ENCODE peak calls at places on chromosomes 5 and 9, in nine cellular contexts. One of them, this sample, is unnamed.

GRCh38 chr5:173925449-173926071 is 37.4 kb downstream of the CPEB4 start:
- DNase-seq in GM23248: peak; percentile 74
- DNase-seq in GM23338: peak; percentile 64
- DNase-seq in HCT116: peak; percentile 38
- DNase-seq in SK-N-SH: no peak
- DNase-seq in neural progenitor cell: peak; percentile 55
- DNase-seq in hepatocyte: peak; percentile 36
- DNase-seq in OCI-LY7: peak; percentile 72
- DNase-seq in PC-3: peak; percentile 72
- DNase-seq in this sample: peak; percentile 79

GRCh38 chr5:161409471-161409870 is 137.1 kb downstream of the GABRB2 start:
- DNase-seq in GM23248: no peak
- DNase-seq in GM23338: no peak
- DNase-seq in HCT116: no peak
- DNase-seq in SK-N-SH: no peak
- DNase-seq in neural progenitor cell: no peak
- DNase-seq in hepatocyte: no peak
- DNase-seq in OCI-LY7: no peak
- DNase-seq in PC-3: no peak
- DNase-seq in this sample: no peak

GRCh38 chr9:19787672-19788071 is 1.2 kb downstream of the SLC24A2 start:
- DNase-seq in GM23248: no peak
- DNase-seq in GM23338: no peak
- DNase-seq in HCT116: no peak
- DNase-seq in SK-N-SH: no peak
- DNase-seq in neural progenitor cell: no peak
- DNase-seq in hepatocyte: no peak
- DNase-seq in OCI-LY7: no peak
- DNase-seq in PC-3: no peak
- DNase-seq in this sample: no peak

GRCh38 chr5:137075163-137075970 is 423.8 kb downstream of the SPOCK1 start:
- DNase-seq in GM23248: peak; percentile 38
- DNase-seq in GM23338: peak; percentile 94
- DNase-seq in HCT116: peak; percentile 69
- DNase-seq in SK-N-SH: peak; percentile 77
- DNase-seq in neural progenitor cell: peak; percentile 85
- DNase-seq in hepatocyte: peak; percentile 90
- DNase-seq in OCI-LY7: peak; percentile 85
- DNase-seq in PC-3: peak; percentile 84
- DNase-seq in this sample: peak; percentile 37

GRCh38 chr9:133889498-133890301 is 102.4 kb downstream of the VAV2 start:
- DNase-seq in GM23248: peak; percentile 49
- DNase-seq in GM23338: no peak
- DNase-seq in HCT116: no peak
- DNase-seq in SK-N-SH: no peak
- DNase-seq in neural progenitor cell: no peak
- DNase-seq in hepatocyte: no peak
- DNase-seq in OCI-LY7: no peak
- DNase-seq in PC-3: peak; percentile 47
- DNase-seq in this sample: no peak

GRCh38 chr5:139708877-139709586 is 60.9 kb downstream of the CXXC5 start:
- DNase-seq in GM23248: peak; percentile 93
- DNase-seq in GM23338: peak; percentile 91
- DNase-seq in HCT116: no peak
- DNase-seq in SK-N-SH: peak; percentile 94
- DNase-seq in neural progenitor cell: peak; percentile 84
- DNase-seq in hepatocyte: peak; percentile 79
- DNase-seq in OCI-LY7: no peak
- DNase-seq in PC-3: no peak
- DNase-seq in this sample: no peak

GRCh38 chr5:179231309-179231708 is 114.0 kb downstream of the ADAMTS2 start:
- DNase-seq in GM23248: no peak
- DNase-seq in GM23338: no peak
- DNase-seq in HCT116: no peak
- DNase-seq in SK-N-SH: no peak
- DNase-seq in neural progenitor cell: no peak
- DNase-seq in hepatocyte: no peak
- DNase-seq in OCI-LY7: no peak
- DNase-seq in PC-3: no peak
- DNase-seq in this sample: no peak

GRCh38 chr9:113508111-113508749 is 44.7 kb downstream of the RGS3 start:
- DNase-seq in GM23248: no peak
- DNase-seq in GM23338: peak; percentile 56
- DNase-seq in HCT116: peak; percentile 4
- DNase-seq in SK-N-SH: no peak
- DNase-seq in neural progenitor cell: no peak
- DNase-seq in hepatocyte: peak; percentile 43
- DNase-seq in OCI-LY7: no peak
- DNase-seq in PC-3: peak; percentile 32
- DNase-seq in this sample: no peak

GRCh38 chr9:89422151-89422918 is 75.6 kb downstream of the SEMA4D start:
- DNase-seq in GM23248: peak; percentile 65
- DNase-seq in GM23338: no peak
- DNase-seq in HCT116: no peak
- DNase-seq in SK-N-SH: no peak
- DNase-seq in neural progenitor cell: no peak
- DNase-seq in hepatocyte: no peak
- DNase-seq in OCI-LY7: no peak
- DNase-seq in PC-3: peak; percentile 15
- DNase-seq in this sample: no peak

GRCh38 chr9:77170991-77171699 is 6.2 kb upstream of the VPS13A start:
- DNase-seq in GM23248: no peak
- DNase-seq in GM23338: no peak
- DNase-seq in HCT116: no peak
- DNase-seq in SK-N-SH: no peak
- DNase-seq in neural progenitor cell: no peak
- DNase-seq in hepatocyte: peak; percentile 7
- DNase-seq in OCI-LY7: no peak
- DNase-seq in PC-3: no peak
- DNase-seq in this sample: no peak

GRCh38 chr5:12272389-12272788 is 368.1 kb upstream of the CTNND2 start:
- DNase-seq in GM23248: no peak
- DNase-seq in GM23338: peak; percentile 85
- DNase-seq in HCT116: no peak
- DNase-seq in SK-N-SH: no peak
- DNase-seq in neural progenitor cell: peak; percentile 59
- DNase-seq in hepatocyte: peak; percentile 8
- DNase-seq in OCI-LY7: no peak
- DNase-seq in PC-3: peak; percentile 64
- DNase-seq in this sample: no peak

GRCh38 chr5:169168288-169168687 is 132.7 kb downstream of the SLIT3 start:
- DNase-seq in GM23248: no peak
- DNase-seq in GM23338: no peak
- DNase-seq in HCT116: no peak
- DNase-seq in SK-N-SH: no peak
- DNase-seq in neural progenitor cell: no peak
- DNase-seq in hepatocyte: no peak
- DNase-seq in OCI-LY7: no peak
- DNase-seq in PC-3: no peak
- DNase-seq in this sample: no peak
- TF ChIP-seq EZH2phosphoT487 in GM23248: no peak
- TF ChIP-seq EZH2phosphoT487 in GM23338: no peak
- TF ChIP-seq EZH2phosphoT487 in HCT116: no peak
- TF ChIP-seq EZH2phosphoT487 in SK-N-SH: no peak
- TF ChIP-seq EZH2phosphoT487 in neural progenitor cell: no peak
- TF ChIP-seq EZH2phosphoT487 in hepatocyte: no peak
- TF ChIP-seq EZH2phosphoT487 in OCI-LY7: no peak
- TF ChIP-seq EZH2phosphoT487 in PC-3: no peak
- TF ChIP-seq EZH2phosphoT487 in this sample: no peak

GRCh38 chr9:94772654-94773303 is 46.3 kb downstream of the AOPEP start:
- DNase-seq in GM23248: peak; percentile 27
- DNase-seq in GM23338: no peak
- DNase-seq in HCT116: no peak
- DNase-seq in SK-N-SH: peak; percentile 42
- DNase-seq in neural progenitor cell: no peak
- DNase-seq in hepatocyte: peak; percentile 63
- DNase-seq in OCI-LY7: no peak
- DNase-seq in PC-3: no peak
- DNase-seq in this sample: no peak
- TF ChIP-seq EZH2phosphoT487 in GM23248: no peak
- TF ChIP-seq EZH2phosphoT487 in GM23338: no peak
- TF ChIP-seq EZH2phosphoT487 in HCT116: no peak
- TF ChIP-seq EZH2phosphoT487 in SK-N-SH: no peak
- TF ChIP-seq EZH2phosphoT487 in neural progenitor cell: no peak
- TF ChIP-seq EZH2phosphoT487 in hepatocyte: no peak
- TF ChIP-seq EZH2phosphoT487 in OCI-LY7: no peak
- TF ChIP-seq EZH2phosphoT487 in PC-3: no peak
- TF ChIP-seq EZH2phosphoT487 in this sample: no peak

GRCh38 chr5:82817897-82818676 is 259.1 kb downstream of the TMEM167A start:
- DNase-seq in GM23248: no peak
- DNase-seq in GM23338: no peak
- DNase-seq in HCT116: no peak
- DNase-seq in SK-N-SH: no peak
- DNase-seq in neural progenitor cell: no peak
- DNase-seq in hepatocyte: no peak
- DNase-seq in OCI-LY7: no peak
- DNase-seq in PC-3: no peak
- DNase-seq in this sample: no peak

GRCh38 chr5:82820958-82821880 is 256.0 kb downstream of the TMEM167A start:
- DNase-seq in GM23248: no peak
- DNase-seq in GM23338: no peak
- DNase-seq in HCT116: no peak
- DNase-seq in SK-N-SH: no peak
- DNase-seq in neural progenitor cell: peak; percentile 4
- DNase-seq in hepatocyte: no peak
- DNase-seq in OCI-LY7: no peak
- DNase-seq in PC-3: no peak
- DNase-seq in this sample: peak; percentile 85

GRCh38 chr5:82820188-82820587 is 257.0 kb downstream of the TMEM167A start:
- DNase-seq in GM23248: peak; percentile 22
- DNase-seq in GM23338: no peak
- DNase-seq in HCT116: no peak
- DNase-seq in SK-N-SH: no peak
- DNase-seq in neural progenitor cell: no peak
- DNase-seq in hepatocyte: no peak
- DNase-seq in OCI-LY7: no peak
- DNase-seq in PC-3: peak; percentile 86
- DNase-seq in this sample: no peak

GRCh38 chr5:82821978-82822927 is 254.9 kb downstream of the TMEM167A start:
- DNase-seq in GM23248: peak; percentile 26
- DNase-seq in GM23338: no peak
- DNase-seq in HCT116: no peak
- DNase-seq in SK-N-SH: no peak
- DNase-seq in neural progenitor cell: peak; percentile 75
- DNase-seq in hepatocyte: no peak
- DNase-seq in OCI-LY7: no peak
- DNase-seq in PC-3: peak; percentile 29
- DNase-seq in this sample: no peak
- TF ChIP-seq EZH2phosphoT487 in GM23248: no peak
- TF ChIP-seq EZH2phosphoT487 in GM23338: no peak
- TF ChIP-seq EZH2phosphoT487 in HCT116: no peak
- TF ChIP-seq EZH2phosphoT487 in SK-N-SH: no peak
- TF ChIP-seq EZH2phosphoT487 in neural progenitor cell: no peak
- TF ChIP-seq EZH2phosphoT487 in hepatocyte: no peak
- TF ChIP-seq EZH2phosphoT487 in OCI-LY7: no peak
- TF ChIP-seq EZH2phosphoT487 in PC-3: no peak
- TF ChIP-seq EZH2phosphoT487 in this sample: no peak

DNA sequence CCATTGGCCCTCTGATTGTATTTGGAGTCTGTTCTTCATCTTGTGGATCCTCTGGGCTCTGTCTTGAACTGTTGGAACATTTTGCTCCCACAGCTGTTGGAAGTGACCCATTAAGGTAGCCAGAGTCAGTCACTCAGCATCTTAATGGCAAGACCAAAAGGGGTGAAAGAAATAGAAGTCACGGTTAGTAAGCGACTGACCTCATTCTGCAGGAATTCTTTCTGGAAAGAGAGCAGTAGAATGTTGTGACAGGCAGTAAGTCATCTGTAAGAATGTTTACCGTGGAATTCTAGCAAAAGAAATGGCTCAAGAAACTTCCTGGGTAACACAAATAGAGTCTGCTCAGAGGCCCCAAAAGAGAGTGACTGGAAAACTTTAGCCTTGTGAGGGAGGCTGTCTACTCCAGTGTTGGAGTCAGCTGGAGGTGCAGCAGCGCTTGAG is 28.6 kb upstream of the TNC start:
- DNase-seq in GM23248: peak; percentile 88
- DNase-seq in GM23338: no peak
- DNase-seq in HCT116: no peak
- DNase-seq in SK-N-SH: no peak
- DNase-seq in neural progenitor cell: no peak
- DNase-seq in hepatocyte: peak; percentile 46
- DNase-seq in OCI-LY7: no peak
- DNase-seq in PC-3: peak; percentile 81
- DNase-seq in this sample: no peak
- TF ChIP-seq EZH2phosphoT487 in GM23248: no peak
- TF ChIP-seq EZH2phosphoT487 in GM23338: no peak
- TF ChIP-seq EZH2phosphoT487 in HCT116: no peak
- TF ChIP-seq EZH2phosphoT487 in SK-N-SH: no peak
- TF ChIP-seq EZH2phosphoT487 in neural progenitor cell: no peak
- TF ChIP-seq EZH2phosphoT487 in hepatocyte: no peak
- TF ChIP-seq EZH2phosphoT487 in OCI-LY7: no peak
- TF ChIP-seq EZH2phosphoT487 in PC-3: no peak
- TF ChIP-seq EZH2phosphoT487 in this sample: no peak

GRCh38 chr5:81719743-81720142 is 31.2 kb downstream of the SSBP2 start:
- DNase-seq in GM23248: no peak
- DNase-seq in GM23338: no peak
- DNase-seq in HCT116: no peak
- DNase-seq in SK-N-SH: no peak
- DNase-seq in neural progenitor cell: no peak
- DNase-seq in hepatocyte: no peak
- DNase-seq in OCI-LY7: no peak
- DNase-seq in PC-3: no peak
- DNase-seq in this sample: no peak
- TF ChIP-seq EZH2phosphoT487 in GM23248: no peak
- TF ChIP-seq EZH2phosphoT487 in GM23338: no peak
- TF ChIP-seq EZH2phosphoT487 in HCT116: no peak
- TF ChIP-seq EZH2phosphoT487 in SK-N-SH: no peak
- TF ChIP-seq EZH2phosphoT487 in neural progenitor cell: no peak
- TF ChIP-seq EZH2phosphoT487 in hepatocyte: no peak
- TF ChIP-seq EZH2phosphoT487 in OCI-LY7: no peak
- TF ChIP-seq EZH2phosphoT487 in PC-3: no peak
- TF ChIP-seq EZH2phosphoT487 in this sample: no peak

GRCh38 chr9:134946663-134947062 is 29.0 kb upstream of the FCN1 start:
- DNase-seq in GM23248: no peak
- DNase-seq in GM23338: no peak
- DNase-seq in HCT116: no peak
- DNase-seq in SK-N-SH: no peak
- DNase-seq in neural progenitor cell: no peak
- DNase-seq in hepatocyte: no peak
- DNase-seq in OCI-LY7: no peak
- DNase-seq in PC-3: no peak
- DNase-seq in this sample: no peak

GRCh38 chr9:134948149-134948548 is 30.4 kb upstream of the FCN1 start:
- DNase-seq in GM23248: no peak
- DNase-seq in GM23338: no peak
- DNase-seq in HCT116: no peak
- DNase-seq in SK-N-SH: no peak
- DNase-seq in neural progenitor cell: no peak
- DNase-seq in hepatocyte: no peak
- DNase-seq in OCI-LY7: no peak
- DNase-seq in PC-3: no peak
- DNase-seq in this sample: no peak

GRCh38 chr9:134945509-134946275 is 28.0 kb upstream of the FCN1 start:
- DNase-seq in GM23248: no peak
- DNase-seq in GM23338: no peak
- DNase-seq in HCT116: no peak
- DNase-seq in SK-N-SH: no peak
- DNase-seq in neural progenitor cell: no peak
- DNase-seq in hepatocyte: no peak
- DNase-seq in OCI-LY7: no peak
- DNase-seq in PC-3: no peak
- DNase-seq in this sample: no peak

GRCh38 chr9:134949681-134950403 is 32.1 kb upstream of the FCN1 start:
- DNase-seq in GM23248: no peak
- DNase-seq in GM23338: no peak
- DNase-seq in HCT116: no peak
- DNase-seq in SK-N-SH: no peak
- DNase-seq in neural progenitor cell: no peak
- DNase-seq in hepatocyte: no peak
- DNase-seq in OCI-LY7: peak; percentile 34
- DNase-seq in PC-3: no peak
- DNase-seq in this sample: no peak

GRCh38 chr9:134947265-134947955 is 29.7 kb upstream of the FCN1 start:
- DNase-seq in GM23248: no peak
- DNase-seq in GM23338: no peak
- DNase-seq in HCT116: no peak
- DNase-seq in SK-N-SH: no peak
- DNase-seq in neural progenitor cell: no peak
- DNase-seq in hepatocyte: no peak
- DNase-seq in OCI-LY7: no peak
- DNase-seq in PC-3: no peak
- DNase-seq in this sample: no peak
- TF ChIP-seq EZH2phosphoT487 in GM23248: no peak
- TF ChIP-seq EZH2phosphoT487 in GM23338: no peak
- TF ChIP-seq EZH2phosphoT487 in HCT116: no peak
- TF ChIP-seq EZH2phosphoT487 in SK-N-SH: no peak
- TF ChIP-seq EZH2phosphoT487 in neural progenitor cell: no peak
- TF ChIP-seq EZH2phosphoT487 in hepatocyte: no peak
- TF ChIP-seq EZH2phosphoT487 in OCI-LY7: no peak
- TF ChIP-seq EZH2phosphoT487 in PC-3: no peak
- TF ChIP-seq EZH2phosphoT487 in this sample: no peak